ENCODE peak calls at places on chromosomes 13 and 19, in seven cellular contexts. T is HCT116, W is A549, D is H1, C is HepG2, G is GM12878, N is K562. J is an unnamed sample.

GRCh38 chr19:40416918-40417713 is 3.9 kb upstream of the PRX start:
- DNase-seq in T (no peak), W (peak), D (no peak), C (peak), G (no peak), N (peak), J (no peak)

GRCh38 chr19:15249912-15250634 is 17.8 kb upstream of the EPHX3 start:
- DNase-seq in T (no peak), W (peak), D (no peak), C (no peak), G (no peak), N (no peak), J (no peak)

GRCh38 chr19:40219721-40220276 is 1.6 kb upstream of the TTC9B start:
- DNase-seq in T (peak), W (peak), D (no peak), C (no peak), G (no peak), N (peak), J (no peak)

GRCh38 chr19:14090509-14091085 is at the start of gene SAMD1:
- DNase-seq in T (peak), W (peak), D (peak), C (peak), G (no peak), N (peak), J (peak)

GRCh38 chr13:112510987-112511715 is 76.8 kb downstream of the TUBGCP3 start:
- DNase-seq in T (no peak), W (no peak), D (no peak), C (no peak), G (no peak), N (no peak), J (no peak)

GRCh38 chr13:55815458-55816033 is 1325.2 kb upstream of the PRR20A start:
- DNase-seq in T (no peak), W (no peak), D (no peak), C (no peak), G (no peak), N (no peak), J (peak)

GRCh38 chr13:113888701-113889330 is 24.9 kb upstream of the GAS6 start:
- DNase-seq in T (no peak), W (no peak), D (no peak), C (no peak), G (no peak), N (no peak), J (no peak)

GRCh38 chr13:49336655-49337054 is 88.9 kb downstream of the CDADC1 start:
- DNase-seq in T (no peak), W (no peak), D (no peak), C (peak), G (no peak), N (no peak), J (no peak)

GRCh38 chr19:42276821-42277220 is 7.8 kb downstream of the CIC start:
- DNase-seq in T (no peak), W (no peak), D (no peak), C (no peak), G (no peak), N (no peak), J (no peak)

GRCh38 chr13:114268344-114269280 is 12.8 kb upstream of the UPF3A start:
- DNase-seq in T (no peak), W (no peak), D (no peak), C (no peak), G (no peak), N (no peak), J (no peak)

GRCh38 chr19:45145270-45146189 is 15.3 kb downstream of the NKPD1 start:
- DNase-seq in T (no peak), W (no peak), D (no peak), C (no peak), G (no peak), N (no peak), J (no peak)

GRCh38 chr13:106372199-106373160 is 163.0 kb downstream of the EFNB2 start:
- DNase-seq in T (no peak), W (no peak), D (no peak), C (no peak), G (no peak), N (no peak), J (peak)

GRCh38 chr13:36096411-36097184 is 34.6 kb downstream of the DCLK1 start:
- DNase-seq in T (no peak), W (no peak), D (no peak), C (no peak), G (no peak), N (no peak), J (no peak)

GRCh38 chr19:13260883-13261653 is 110.9 kb downstream of the IER2 start:
- DNase-seq in T (peak), W (peak), D (no peak), C (no peak), G (peak), N (peak), J (peak)

GRCh38 chr19:42152876-42153275 is 20.6 kb upstream of the POU2F2 start:
- DNase-seq in T (no peak), W (no peak), D (no peak), C (no peak), G (no peak), N (no peak), J (no peak)

GRCh38 chr13:112894673-112895481 is 74.1 kb upstream of the MCF2L start:
- DNase-seq in T (no peak), W (no peak), D (peak), C (peak), G (no peak), N (no peak), J (peak)

GRCh38 chr13:52892925-52893324 is 44.5 kb upstream of the PCDH8 start:
- DNase-seq in T (no peak), W (no peak), D (no peak), C (no peak), G (no peak), N (no peak), J (no peak)

GRCh38 chr13:110140099-110140498 is 166.9 kb downstream of the COL4A1 start:
- DNase-seq in T (no peak), W (no peak), D (no peak), C (no peak), G (no peak), N (no peak), J (no peak)

GRCh38 chr13:110136660-110137585 is 170.0 kb downstream of the COL4A1 start:
- DNase-seq in T (no peak), W (no peak), D (no peak), C (no peak), G (no peak), N (no peak), J (peak)

GRCh38 chr13:110137677-110138008 is 169.3 kb downstream of the COL4A1 start:
- DNase-seq in T (peak), W (peak), D (no peak), C (peak), G (no peak), N (peak), J (no peak)

GRCh38 chr13:110138700-110139036 is 168.3 kb downstream of the COL4A1 start:
- DNase-seq in T (no peak), W (no peak), D (no peak), C (no peak), G (no peak), N (no peak), J (no peak)

DNA sequence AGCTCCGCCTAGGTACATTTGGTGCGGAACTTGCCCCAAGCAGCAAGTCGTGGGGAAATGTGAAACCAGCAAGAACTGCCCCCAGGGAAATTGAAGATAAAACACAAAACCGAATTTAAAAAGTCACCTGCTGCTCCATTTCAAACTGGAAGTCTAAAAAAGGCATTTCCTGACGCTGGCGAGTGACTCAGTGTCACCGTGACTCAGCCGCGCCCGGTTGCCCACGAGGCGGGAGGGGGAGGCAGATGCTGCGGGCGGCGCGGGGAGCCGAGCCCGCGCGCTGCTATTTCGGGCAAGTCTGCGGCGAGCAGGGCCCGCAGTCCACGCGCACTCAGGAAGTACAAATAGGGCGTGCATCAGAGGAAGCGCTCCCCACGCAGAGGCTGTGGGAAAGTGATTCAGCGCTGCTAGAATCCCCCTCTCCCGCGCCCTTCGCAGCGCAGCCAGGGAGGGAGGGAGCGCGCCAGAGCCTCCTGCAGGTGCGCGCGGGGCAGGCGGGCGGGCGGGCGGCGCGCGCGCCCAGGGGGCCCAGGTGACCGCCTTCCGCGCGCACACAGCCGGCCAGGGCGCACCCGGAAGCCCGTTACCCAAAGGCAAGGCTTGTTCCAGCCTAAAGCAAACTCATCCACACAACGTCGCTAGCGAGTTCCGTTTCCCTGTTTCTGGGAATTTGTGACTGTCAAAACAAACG is 168.8 kb downstream of the COL4A1 start:
- DNase-seq in T (peak), W (peak), D (no peak), C (peak), G (peak), N (peak), J (peak)
- TF ChIP-seq CTCF in T (no peak), W (no peak), D (no peak), C (peak), G (no peak), N (no peak), J (no peak)

GRCh38 chr19:28960586-28960985 is 252.4 kb downstream of the UQCRFS1 start:
- DNase-seq in T (no peak), W (no peak), D (no peak), C (no peak), G (no peak), N (no peak), J (no peak)
- TF ChIP-seq MAX in T (no peak), W (no peak), D (no peak), C (no peak), G (no peak), N (no peak), J (no peak)

DNA sequence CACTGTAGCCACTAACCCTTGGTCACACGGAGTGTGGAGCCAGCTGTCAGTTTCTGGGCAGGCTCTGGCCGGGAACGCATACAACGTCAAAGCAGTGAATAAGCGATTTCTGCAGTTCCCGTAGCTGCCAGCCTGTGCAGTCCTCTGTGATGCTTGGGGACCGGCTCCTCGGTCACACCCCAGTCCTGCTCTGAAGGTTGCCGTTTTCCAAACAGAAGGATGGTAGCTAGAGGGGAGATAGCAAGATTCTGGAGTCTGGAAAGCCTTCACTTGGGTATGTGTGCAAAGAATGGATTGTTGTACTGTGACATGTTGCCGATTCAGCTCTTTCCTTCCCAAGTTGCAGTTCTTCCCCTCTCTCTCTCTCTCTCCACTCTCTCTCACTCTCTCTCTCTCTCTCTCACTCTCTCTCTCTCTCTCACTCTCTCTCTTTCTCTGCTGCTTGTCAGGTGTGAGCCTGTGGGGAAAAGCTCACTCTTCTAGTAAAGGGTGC is 38.7 kb upstream of the C1QTNF9 start:
- DNase-seq in T (no peak), W (peak), D (no peak), C (peak), G (peak), N (no peak), J (peak)
- TF ChIP-seq POLR2A in T (no peak), W (no peak), D (no peak), C (no peak), G (peak), N (no peak), J (no peak)

GRCh38 chr19:50710612-50711011 is 9.0 kb downstream of the SHANK1 start:
- DNase-seq in T (no peak), W (no peak), D (no peak), C (no peak), G (no peak), N (no peak), J (no peak)

GRCh38 chr19:50711805-50712204 is 7.8 kb downstream of the SHANK1 start:
- DNase-seq in T (no peak), W (no peak), D (no peak), C (no peak), G (no peak), N (no peak), J (no peak)

GRCh38 chr19:50711196-50711595 is 8.4 kb downstream of the SHANK1 start:
- DNase-seq in T (no peak), W (no peak), D (no peak), C (no peak), G (no peak), N (no peak), J (no peak)

GRCh38 chr19:50708179-50708879 is 11.3 kb downstream of the SHANK1 start:
- DNase-seq in T (no peak), W (peak), D (no peak), C (no peak), G (no peak), N (no peak), J (no peak)

GRCh38 chr19:50710094-50710493 is 9.5 kb downstream of the SHANK1 start:
- DNase-seq in T (no peak), W (peak), D (no peak), C (no peak), G (no peak), N (no peak), J (no peak)
- TF ChIP-seq CTCF in T (peak), W (no peak), D (peak), C (no peak), G (no peak), N (peak), J (no peak)

DNA sequence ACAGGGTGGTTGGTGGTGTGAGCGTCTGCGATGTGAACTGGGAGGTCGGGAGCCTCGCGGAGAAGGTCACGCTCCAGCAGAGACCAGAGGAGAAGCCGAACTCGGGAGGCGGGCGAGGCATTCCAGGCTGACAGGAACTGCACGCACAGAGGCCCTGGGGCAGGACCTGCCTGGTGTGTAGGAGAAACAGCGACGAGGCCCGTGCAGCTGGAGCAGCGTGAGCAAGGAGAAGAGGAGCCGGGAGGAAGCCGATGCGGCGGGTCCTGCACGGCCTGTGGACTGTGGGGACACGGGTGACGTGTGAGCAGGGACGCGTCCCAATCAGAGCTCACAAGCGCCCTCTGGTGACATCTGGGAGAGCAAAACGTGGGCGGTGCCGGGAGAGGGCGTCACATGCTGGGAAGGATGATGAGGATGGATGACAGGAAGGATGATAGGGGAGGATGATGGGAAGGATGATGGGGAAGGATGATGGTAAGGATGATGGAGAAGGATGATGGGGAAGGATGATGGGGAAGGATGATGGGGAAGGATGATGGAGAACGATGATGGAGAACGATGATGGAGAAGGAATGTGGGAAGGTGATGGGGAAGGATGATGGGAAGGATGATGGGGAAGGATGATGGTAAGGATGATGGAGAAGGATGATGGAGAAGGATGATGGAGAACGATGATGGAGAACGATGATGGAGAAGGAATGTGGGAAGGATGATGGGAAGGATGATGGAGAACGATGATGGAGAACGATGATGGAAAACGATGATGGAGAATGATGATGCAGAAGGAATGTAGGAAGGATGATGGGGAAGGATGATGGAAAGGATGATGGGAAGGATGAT is 16.1 kb upstream of the MADCAM1 start:
- DNase-seq in T (no peak), W (peak), D (peak), C (peak), G (no peak), N (peak), J (peak)
- TF ChIP-seq MAX in T (no peak), W (peak), D (peak), C (peak), G (no peak), N (peak), J (no peak)

DNA sequence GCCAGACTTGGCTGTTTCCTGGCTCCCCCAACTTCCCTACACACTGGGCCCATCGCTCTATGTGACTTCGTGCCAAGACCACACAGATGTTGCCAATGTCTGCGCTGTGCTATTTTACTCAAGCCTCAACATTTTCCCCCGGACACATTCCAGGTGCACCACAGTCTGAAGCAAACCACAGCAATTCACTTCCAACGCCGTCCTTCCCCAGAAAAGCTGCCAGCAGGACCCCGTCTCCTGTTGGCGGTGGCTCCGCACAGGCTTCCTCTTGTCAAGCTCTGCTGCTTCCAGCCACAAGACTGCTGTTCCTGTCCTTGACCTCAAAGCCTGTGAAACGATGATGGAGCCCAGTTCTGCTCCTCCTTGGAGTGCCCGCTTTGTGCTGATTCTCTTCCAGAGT is 100.7 kb downstream of the CRYL1 start:
- DNase-seq in T (no peak), W (no peak), D (no peak), C (no peak), G (no peak), N (no peak), J (no peak)
- TF ChIP-seq POLR2A in T (no peak), W (no peak), D (no peak), C (no peak), G (no peak), N (no peak), J (no peak)

GRCh38 chr13:40770609-40770933 is 419 bp downstream of the MRPS31 start:
- DNase-seq in T (no peak), W (no peak), D (no peak), C (no peak), G (no peak), N (no peak), J (no peak)
- TF ChIP-seq CTCF in T (no peak), W (no peak), D (no peak), C (no peak), G (no peak), N (no peak), J (no peak)

DNA sequence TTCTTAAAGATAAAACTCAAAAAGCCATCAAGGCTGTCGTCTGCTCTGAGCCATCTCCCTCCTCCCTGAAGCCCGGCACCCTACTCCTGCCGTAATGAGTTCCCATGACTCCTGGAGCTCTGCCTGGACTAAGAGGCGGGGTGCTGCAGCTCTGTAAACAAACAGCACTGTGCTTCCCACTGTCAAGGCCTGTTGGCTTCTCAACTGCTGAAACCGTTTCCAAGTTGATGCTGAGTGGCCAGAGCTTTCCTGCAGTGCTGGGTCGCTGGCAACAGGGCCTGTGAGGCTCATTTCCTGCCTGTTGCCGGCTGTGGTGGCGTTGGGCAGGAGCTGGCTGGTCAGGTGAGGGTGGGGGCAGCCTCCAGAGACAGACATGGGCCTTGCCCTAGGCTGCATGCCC is 26.7 kb upstream of the ISYNA1 start:
- DNase-seq in T (no peak), W (peak), D (no peak), C (peak), G (no peak), N (no peak), J (no peak)
- TF ChIP-seq MAX in T (no peak), W (no peak), D (no peak), C (peak), G (no peak), N (no peak), J (no peak)

GRCh38 chr19:2905918-2906519 is 5.3 kb downstream of the ZNF57 start:
- DNase-seq in T (no peak), W (no peak), D (no peak), C (no peak), G (no peak), N (no peak), J (no peak)

GRCh38 chr19:2902590-2903218 is 2.0 kb downstream of the ZNF57 start:
- DNase-seq in T (no peak), W (no peak), D (no peak), C (peak), G (no peak), N (no peak), J (no peak)

GRCh38 chr19:2896694-2897093 is 4.0 kb upstream of the ZNF57 start:
- DNase-seq in T (no peak), W (no peak), D (no peak), C (no peak), G (no peak), N (no peak), J (no peak)

GRCh38 chr19:2900296-2901252 is at the start of gene ZNF57:
- DNase-seq in T (peak), W (peak), D (peak), C (peak), G (peak), N (peak), J (peak)
- TF ChIP-seq POLR2A in T (peak), W (peak), D (peak), C (peak), G (peak), N (peak), J (peak)

DNA sequence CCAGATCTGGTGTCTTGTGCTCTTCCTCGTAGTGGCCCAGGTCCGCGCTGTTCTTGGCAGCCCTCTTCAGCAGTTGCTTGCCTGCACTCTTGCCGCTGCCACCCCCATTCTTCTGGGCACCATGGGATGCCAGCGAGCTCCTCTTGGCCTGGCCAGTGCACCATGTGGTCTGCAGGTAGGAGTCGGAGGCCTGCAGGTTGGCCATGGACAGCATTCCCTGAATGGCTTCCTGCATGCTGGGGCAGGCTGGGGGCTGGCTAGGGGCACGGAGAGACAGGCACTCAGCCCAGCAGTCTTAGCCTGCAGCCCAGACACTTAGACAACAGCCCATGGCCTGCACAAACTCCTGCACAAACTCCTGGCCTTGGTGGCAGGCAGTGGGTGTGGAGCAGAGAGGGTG is 234.9 kb downstream of the TUBA3C start:
- DNase-seq in T (no peak), W (no peak), D (no peak), C (no peak), G (no peak), N (no peak), J (no peak)
- TF ChIP-seq CTCF in T (no peak), W (no peak), D (no peak), C (no peak), G (no peak), N (no peak), J (no peak)